ENCODE peak calls at places on chromosomes 4 and X, in nine cellular contexts. Q is cerebellar cortex; M is neural progenitor cell; D is heart right ventricle; G is activated T-helper 1 cell treated with Interleukin-2 at 50 U/mL for 16 hours; B is activated CD4-positive, alpha-beta T cell treated with anti-CD3 and anti-CD28 coated beads for 4 hours; A is cardiac muscle cell; K is breast epithelium; X is HCEC 1CT. P is an unnamed sample.

GRCh38 chr4:1055721-1056590 is 44.5 kb downstream of the FGFRL1 start:
- DNase-seq in D (no peak), Q (no peak), X (no peak), A (no peak), B (peak), K (peak), M (peak), G (peak), P (no peak)

GRCh38 chr4:90495936-90496335 is 368.7 kb downstream of the CCSER1 start:
- DNase-seq in D (no peak), K (no peak), A (no peak), Q (no peak), B (no peak), X (no peak), G (no peak), M (no peak), P (no peak)

GRCh38 chrX:16023790-16024734 is 99.3 kb upstream of the GRPR start:
- DNase-seq in B (no peak), G (no peak), K (no peak), M (peak), A (no peak), D (no peak), X (peak), Q (no peak), P (peak)

GRCh38 chr4:80989921-80990544 is 40.5 kb upstream of the BMP3 start:
- DNase-seq in K (no peak), A (peak), Q (peak), G (no peak), M (peak), D (no peak), B (peak), X (peak), P (peak)

GRCh38 chr4:61493470-61493869 is 293.3 kb downstream of the ADGRL3 start:
- DNase-seq in A (no peak), G (no peak), X (no peak), B (no peak), M (peak), Q (no peak), K (no peak), D (no peak), P (peak)

GRCh38 chr4:138893991-138894390 is 121.6 kb upstream of the NOCT start:
- DNase-seq in B (no peak), M (no peak), K (no peak), D (no peak), A (no peak), Q (no peak), X (no peak), G (no peak), P (no peak)

GRCh38 chr4:121307441-121308327 is 73.1 kb downstream of the QRFPR start:
- DNase-seq in A (peak), X (peak), M (peak), D (no peak), Q (peak), K (no peak), B (peak), G (no peak), P (peak)

GRCh38 chrX:9320940-9321339 is 143.9 kb upstream of the TBL1X start:
- DNase-seq in G (no peak), M (peak), B (no peak), A (no peak), K (no peak), Q (no peak), D (no peak), X (no peak), P (no peak)

GRCh38 chrX:12872741-12873140 is 5.9 kb downstream of the TLR7 start:
- DNase-seq in M (no peak), A (no peak), G (no peak), D (no peak), K (no peak), Q (no peak), B (no peak), X (no peak), P (no peak)

GRCh38 chr4:7608043-7608442 is 173.3 kb upstream of the PSAPL1 start:
- DNase-seq in K (no peak), A (no peak), M (no peak), Q (peak), X (no peak), D (no peak), B (no peak), G (no peak), P (no peak)

GRCh38 chrX:40154853-40155616 is 57.3 kb upstream of the BCOR start:
- DNase-seq in K (no peak), M (peak), G (no peak), B (no peak), Q (peak), X (peak), D (peak), A (peak), P (no peak)

GRCh38 chr4:98939892-98940298 is 11.0 kb upstream of the EIF4E start:
- DNase-seq in G (no peak), X (peak), K (no peak), A (peak), M (peak), Q (peak), B (no peak), D (no peak), P (peak)

GRCh38 chr4:138981930-138982390 is 33.6 kb upstream of the NOCT start:
- DNase-seq in A (no peak), D (no peak), Q (peak), M (no peak), G (no peak), X (peak), B (no peak), K (no peak), P (no peak)

GRCh38 chrX:118503260-118504041 is 7.8 kb downstream of the DOCK11 start:
- DNase-seq in D (no peak), M (no peak), B (no peak), A (no peak), X (no peak), K (no peak), G (no peak), Q (no peak), P (no peak)

GRCh38 chrX:72048515-72049455 is 82.9 kb downstream of the RTL5 start:
- DNase-seq in Q (no peak), X (no peak), B (no peak), K (no peak), A (no peak), G (no peak), D (no peak), M (no peak), P (no peak)

GRCh38 chr4:1521821-1522361 is 115.6 kb upstream of the NKX1-1 start:
- DNase-seq in M (no peak), X (no peak), D (peak), K (no peak), A (no peak), G (no peak), Q (no peak), B (no peak), P (no peak)

GRCh38 chrX:38871129-38872029 is 70.1 kb downstream of the MID1IP1 start:
- DNase-seq in X (no peak), Q (no peak), M (peak), G (no peak), B (no peak), D (no peak), K (no peak), A (no peak), P (no peak)

GRCh38 chr4:166324321-166324720 is 451.3 kb downstream of the TLL1 start:
- DNase-seq in X (no peak), G (no peak), M (peak), Q (peak), D (no peak), K (no peak), B (no peak), A (peak), P (peak)

GRCh38 chr4:32189130-32189529 is 1469.0 kb downstream of the PCDH7 start:
- DNase-seq in K (no peak), D (no peak), M (no peak), Q (no peak), G (no peak), B (no peak), A (no peak), X (no peak), P (no peak)

GRCh38 chrX:13658602-13659001 is 5.7 kb downstream of the TCEANC start:
- DNase-seq in G (no peak), A (peak), Q (peak), K (no peak), X (peak), B (no peak), M (peak), D (no peak), P (peak)

GRCh38 chr4:169202143-169202699 is 68.5 kb downstream of the SH3RF1 start:
- DNase-seq in D (no peak), Q (no peak), A (no peak), K (no peak), B (no peak), G (no peak), X (no peak), M (no peak), P (no peak)

GRCh38 chr4:141238196-141238595 is 17.5 kb downstream of the ZNF330 start:
- DNase-seq in M (no peak), Q (no peak), K (no peak), G (no peak), X (no peak), D (no peak), A (no peak), B (no peak), P (no peak)

GRCh38 chr4:184896868-184897715 is 71.3 kb upstream of the ACSL1 start:
- DNase-seq in K (no peak), M (no peak), X (no peak), B (no peak), Q (no peak), D (no peak), A (no peak), G (no peak), P (no peak)

GRCh38 chrX:72274526-72274925 is 2.5 kb downstream of the RPS4X start:
- DNase-seq in G (no peak), M (no peak), D (no peak), A (no peak), Q (no peak), K (no peak), B (no peak), X (no peak), P (no peak)